ENCODE peak calls at places on chromosomes 12 and 14, in ten cellular contexts. One of them, this sample, is unnamed.

GRCh38 chr12:71948390-71948789 is 9.7 kb downstream of the TPH2 start:
- DNase-seq in heart left ventricle: no peak
- DNase-seq in adrenal gland: no peak
- DNase-seq in H1: no peak
- DNase-seq in stomach: no peak
- DNase-seq in tibial nerve: no peak
- DNase-seq in IMR-90: no peak
- DNase-seq in HCT116: no peak
- DNase-seq in ovary: no peak
- DNase-seq in body of pancreas: no peak
- DNase-seq in this sample: no peak

GRCh38 chr12:67284561-67284960 is 15.4 kb downstream of the CAND1 start:
- DNase-seq in heart left ventricle: no peak
- DNase-seq in adrenal gland: no peak
- DNase-seq in H1: no peak
- DNase-seq in stomach: no peak
- DNase-seq in tibial nerve: no peak
- DNase-seq in IMR-90: no peak
- DNase-seq in HCT116: no peak
- DNase-seq in ovary: no peak
- DNase-seq in body of pancreas: no peak
- DNase-seq in this sample: no peak

GRCh38 chr14:71322660-71323250 is 415.5 kb downstream of the PCNX1 start:
- DNase-seq in heart left ventricle: no peak
- DNase-seq in adrenal gland: no peak
- DNase-seq in H1: no peak
- DNase-seq in stomach: no peak
- DNase-seq in tibial nerve: peak; percentile 29
- DNase-seq in IMR-90: peak; percentile 67
- DNase-seq in HCT116: no peak
- DNase-seq in ovary: no peak
- DNase-seq in body of pancreas: peak; percentile 37
- DNase-seq in this sample: no peak

GRCh38 chr12:131116437-131117117 is 162.9 kb downstream of the ADGRD1 start:
- DNase-seq in heart left ventricle: peak; percentile 51
- DNase-seq in adrenal gland: no peak
- DNase-seq in H1: peak; percentile 75
- DNase-seq in stomach: no peak
- DNase-seq in tibial nerve: peak; percentile 61
- DNase-seq in IMR-90: no peak
- DNase-seq in HCT116: no peak
- DNase-seq in ovary: no peak
- DNase-seq in body of pancreas: no peak
- DNase-seq in this sample: peak; percentile 56

GRCh38 chr14:86055512-86055911 is 525.6 kb downstream of the FLRT2 start:
- DNase-seq in heart left ventricle: no peak
- DNase-seq in adrenal gland: no peak
- DNase-seq in H1: no peak
- DNase-seq in stomach: no peak
- DNase-seq in tibial nerve: no peak
- DNase-seq in IMR-90: peak; percentile 13
- DNase-seq in HCT116: no peak
- DNase-seq in ovary: no peak
- DNase-seq in body of pancreas: no peak
- DNase-seq in this sample: no peak

GRCh38 chr14:72726444-72726843 is 167.5 kb downstream of the DPF3 start:
- DNase-seq in heart left ventricle: no peak
- DNase-seq in adrenal gland: no peak
- DNase-seq in H1: no peak
- DNase-seq in stomach: no peak
- DNase-seq in tibial nerve: no peak
- DNase-seq in IMR-90: peak; percentile 71
- DNase-seq in HCT116: no peak
- DNase-seq in ovary: peak; percentile 75
- DNase-seq in body of pancreas: no peak
- DNase-seq in this sample: no peak

GRCh38 chr14:64463198-64463597 is 2.1 kb upstream of the AKAP5 start:
- DNase-seq in heart left ventricle: no peak
- DNase-seq in adrenal gland: no peak
- DNase-seq in H1: no peak
- DNase-seq in stomach: no peak
- DNase-seq in tibial nerve: no peak
- DNase-seq in IMR-90: no peak
- DNase-seq in HCT116: no peak
- DNase-seq in ovary: no peak
- DNase-seq in body of pancreas: no peak
- DNase-seq in this sample: no peak

GRCh38 chr14:105864116-105864515 is 337.7 kb downstream of the TMEM121 start:
- DNase-seq in heart left ventricle: peak; percentile 27
- DNase-seq in adrenal gland: peak; percentile 3
- DNase-seq in H1: no peak
- DNase-seq in stomach: no peak
- DNase-seq in tibial nerve: no peak
- DNase-seq in IMR-90: no peak
- DNase-seq in HCT116: no peak
- DNase-seq in ovary: peak; percentile 6
- DNase-seq in body of pancreas: no peak
- DNase-seq in this sample: no peak

GRCh38 chr14:50904719-50905118 is 32.9 kb downstream of the ABHD12B start:
- DNase-seq in heart left ventricle: no peak
- DNase-seq in adrenal gland: no peak
- DNase-seq in H1: no peak
- DNase-seq in stomach: no peak
- DNase-seq in tibial nerve: no peak
- DNase-seq in IMR-90: no peak
- DNase-seq in HCT116: no peak
- DNase-seq in ovary: no peak
- DNase-seq in body of pancreas: no peak
- DNase-seq in this sample: no peak

GRCh38 chr14:104472073-104472472 is 107.5 kb upstream of the C14orf180 start:
- DNase-seq in heart left ventricle: no peak
- DNase-seq in adrenal gland: no peak
- DNase-seq in H1: no peak
- DNase-seq in stomach: no peak
- DNase-seq in tibial nerve: no peak
- DNase-seq in IMR-90: no peak
- DNase-seq in HCT116: no peak
- DNase-seq in ovary: no peak
- DNase-seq in body of pancreas: no peak
- DNase-seq in this sample: no peak

GRCh38 chr12:62006076-62006732 is 254.0 kb upstream of the USP15 start:
- DNase-seq in heart left ventricle: no peak
- DNase-seq in adrenal gland: peak; percentile 30
- DNase-seq in H1: no peak
- DNase-seq in stomach: no peak
- DNase-seq in tibial nerve: peak; percentile 22
- DNase-seq in IMR-90: peak; percentile 36
- DNase-seq in HCT116: peak; percentile 45
- DNase-seq in ovary: no peak
- DNase-seq in body of pancreas: peak; percentile 30
- DNase-seq in this sample: no peak

GRCh38 chr14:105180598-105181528 is at the start of gene NUDT14:
- DNase-seq in heart left ventricle: peak; percentile 87
- DNase-seq in adrenal gland: peak; percentile 71
- DNase-seq in H1: peak; percentile 92
- DNase-seq in stomach: peak; percentile 93
- DNase-seq in tibial nerve: peak; percentile 33
- DNase-seq in IMR-90: peak; percentile 25
- DNase-seq in HCT116: peak; percentile 46
- DNase-seq in ovary: peak; percentile 58
- DNase-seq in body of pancreas: peak; percentile 86
- DNase-seq in this sample: peak; percentile 70

DNA sequence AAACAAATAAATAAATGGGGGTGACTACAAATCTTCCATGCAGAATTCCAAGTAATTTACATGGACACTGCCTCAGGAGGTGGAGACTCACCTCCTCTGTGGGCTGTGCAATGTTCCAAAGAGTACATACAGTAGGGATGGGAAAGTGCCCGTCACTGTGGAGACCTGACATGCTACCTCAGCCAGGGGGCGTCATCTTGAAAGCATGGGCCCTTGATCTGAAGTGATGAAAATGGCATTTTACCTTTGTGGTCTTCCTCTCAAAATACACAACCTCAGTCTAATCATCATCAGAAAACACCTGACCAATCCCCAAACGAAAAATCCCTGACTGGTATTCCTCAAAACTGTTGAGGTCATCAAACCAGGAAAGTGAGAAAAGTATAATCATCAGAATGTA is 48.4 kb downstream of the ANAPC7 start:
- DNase-seq in heart left ventricle: no peak
- DNase-seq in adrenal gland: peak; percentile 17
- DNase-seq in H1: no peak
- DNase-seq in stomach: no peak
- DNase-seq in tibial nerve: no peak
- DNase-seq in IMR-90: no peak
- DNase-seq in HCT116: peak; percentile 32
- DNase-seq in ovary: no peak
- DNase-seq in body of pancreas: no peak
- DNase-seq in this sample: no peak
- TF ChIP-seq CTCF in heart left ventricle: peak; percentile 44
- TF ChIP-seq CTCF in adrenal gland: peak; percentile 13
- TF ChIP-seq CTCF in H1: peak; percentile 71
- TF ChIP-seq CTCF in stomach: peak; percentile 21
- TF ChIP-seq CTCF in tibial nerve: no peak
- TF ChIP-seq CTCF in IMR-90: peak; percentile 29
- TF ChIP-seq CTCF in HCT116: peak; percentile 61
- TF ChIP-seq CTCF in ovary: no peak
- TF ChIP-seq CTCF in body of pancreas: no peak
- TF ChIP-seq CTCF in this sample: no peak

DNA sequence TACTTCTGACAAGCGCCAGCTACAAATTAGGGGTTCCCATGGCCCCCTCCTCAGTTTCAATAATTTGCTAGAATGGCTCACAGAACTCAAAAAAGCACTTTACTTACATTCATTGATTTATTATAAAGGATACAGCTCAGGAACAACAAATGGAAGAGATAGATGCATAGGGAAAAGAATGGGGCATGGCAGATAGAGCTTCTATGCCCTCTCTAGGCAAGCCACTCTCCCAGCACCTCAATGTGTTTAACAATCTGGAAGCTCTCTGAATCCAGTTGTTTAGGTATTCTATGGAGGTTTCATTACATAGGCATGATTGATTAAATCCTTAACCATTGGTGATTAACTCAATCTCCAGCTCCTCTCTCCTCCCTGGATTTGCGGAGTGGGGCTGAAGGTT is 184.5 kb upstream of the DAAM1 start:
- DNase-seq in heart left ventricle: no peak
- DNase-seq in adrenal gland: no peak
- DNase-seq in H1: no peak
- DNase-seq in stomach: no peak
- DNase-seq in tibial nerve: no peak
- DNase-seq in IMR-90: peak; percentile 14
- DNase-seq in HCT116: no peak
- DNase-seq in ovary: no peak
- DNase-seq in body of pancreas: no peak
- DNase-seq in this sample: no peak
- TF ChIP-seq POLR2A in heart left ventricle: no peak
- TF ChIP-seq POLR2A in adrenal gland: no peak
- TF ChIP-seq POLR2A in H1: no peak
- TF ChIP-seq POLR2A in stomach: no peak
- TF ChIP-seq POLR2A in tibial nerve: no peak
- TF ChIP-seq POLR2A in IMR-90: no peak
- TF ChIP-seq POLR2A in HCT116: no peak
- TF ChIP-seq POLR2A in ovary: no peak
- TF ChIP-seq POLR2A in body of pancreas: no peak
- TF ChIP-seq POLR2A in this sample: no peak

DNA sequence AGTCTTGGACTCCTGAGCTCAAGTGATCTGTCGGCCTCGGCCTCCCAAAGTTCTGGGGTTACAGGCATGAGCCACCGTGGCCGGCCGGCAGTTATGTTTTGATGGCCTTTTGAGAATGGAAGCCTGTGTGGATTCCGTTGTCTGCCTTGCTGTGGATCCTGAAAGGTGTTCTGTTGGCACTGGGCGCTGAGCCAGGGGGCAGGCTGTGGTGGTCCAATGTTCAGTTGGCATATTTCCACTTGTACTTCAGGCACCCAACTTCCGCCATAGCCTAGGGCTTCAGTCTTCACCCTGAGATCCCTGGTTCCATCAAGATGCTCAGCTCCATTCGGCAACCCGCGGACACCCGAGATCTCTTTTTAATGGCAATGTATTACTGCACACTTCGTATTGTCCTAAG is 6.3 kb upstream of the RPLP0 start:
- DNase-seq in heart left ventricle: no peak
- DNase-seq in adrenal gland: no peak
- DNase-seq in H1: no peak
- DNase-seq in stomach: no peak
- DNase-seq in tibial nerve: no peak
- DNase-seq in IMR-90: no peak
- DNase-seq in HCT116: no peak
- DNase-seq in ovary: no peak
- DNase-seq in body of pancreas: no peak
- DNase-seq in this sample: no peak
- TF ChIP-seq CTCF in heart left ventricle: no peak
- TF ChIP-seq CTCF in adrenal gland: no peak
- TF ChIP-seq CTCF in H1: no peak
- TF ChIP-seq CTCF in stomach: no peak
- TF ChIP-seq CTCF in tibial nerve: no peak
- TF ChIP-seq CTCF in IMR-90: no peak
- TF ChIP-seq CTCF in HCT116: no peak
- TF ChIP-seq CTCF in ovary: no peak
- TF ChIP-seq CTCF in body of pancreas: no peak
- TF ChIP-seq CTCF in this sample: no peak

GRCh38 chr14:54699735-54700134 is 132.8 kb downstream of the SAMD4A start:
- DNase-seq in heart left ventricle: no peak
- DNase-seq in adrenal gland: no peak
- DNase-seq in H1: no peak
- DNase-seq in stomach: no peak
- DNase-seq in tibial nerve: no peak
- DNase-seq in IMR-90: no peak
- DNase-seq in HCT116: no peak
- DNase-seq in ovary: no peak
- DNase-seq in body of pancreas: no peak
- DNase-seq in this sample: no peak

GRCh38 chr14:54697806-54698205 is 130.9 kb downstream of the SAMD4A start:
- DNase-seq in heart left ventricle: no peak
- DNase-seq in adrenal gland: no peak
- DNase-seq in H1: no peak
- DNase-seq in stomach: no peak
- DNase-seq in tibial nerve: no peak
- DNase-seq in IMR-90: no peak
- DNase-seq in HCT116: no peak
- DNase-seq in ovary: no peak
- DNase-seq in body of pancreas: no peak
- DNase-seq in this sample: no peak

GRCh38 chr14:54698501-54698900 is 131.6 kb downstream of the SAMD4A start:
- DNase-seq in heart left ventricle: no peak
- DNase-seq in adrenal gland: no peak
- DNase-seq in H1: no peak
- DNase-seq in stomach: no peak
- DNase-seq in tibial nerve: no peak
- DNase-seq in IMR-90: no peak
- DNase-seq in HCT116: no peak
- DNase-seq in ovary: no peak
- DNase-seq in body of pancreas: no peak
- DNase-seq in this sample: no peak

GRCh38 chr14:54700717-54701116 is 133.8 kb downstream of the SAMD4A start:
- DNase-seq in heart left ventricle: no peak
- DNase-seq in adrenal gland: no peak
- DNase-seq in H1: no peak
- DNase-seq in stomach: no peak
- DNase-seq in tibial nerve: no peak
- DNase-seq in IMR-90: no peak
- DNase-seq in HCT116: no peak
- DNase-seq in ovary: no peak
- DNase-seq in body of pancreas: no peak
- DNase-seq in this sample: no peak

GRCh38 chr14:54699087-54699530 is 132.2 kb downstream of the SAMD4A start:
- DNase-seq in heart left ventricle: no peak
- DNase-seq in adrenal gland: no peak
- DNase-seq in H1: no peak
- DNase-seq in stomach: no peak
- DNase-seq in tibial nerve: no peak
- DNase-seq in IMR-90: no peak
- DNase-seq in HCT116: no peak
- DNase-seq in ovary: no peak
- DNase-seq in body of pancreas: no peak
- DNase-seq in this sample: no peak
- TF ChIP-seq POLR2A in heart left ventricle: peak; percentile 47
- TF ChIP-seq POLR2A in adrenal gland: no peak
- TF ChIP-seq POLR2A in H1: no peak
- TF ChIP-seq POLR2A in stomach: no peak
- TF ChIP-seq POLR2A in tibial nerve: no peak
- TF ChIP-seq POLR2A in IMR-90: no peak
- TF ChIP-seq POLR2A in HCT116: no peak
- TF ChIP-seq POLR2A in ovary: no peak
- TF ChIP-seq POLR2A in body of pancreas: no peak
- TF ChIP-seq POLR2A in this sample: no peak

This sample was measured in lower leg skin.